ENCODE peak calls at places on chromosomes 4 and X, in ten cellular contexts. S is pancreas, O is neuronal stem cell, Q is right atrium auricular region, N is SJSA1, U is PC-3, W is IMR-90, M is left ventricle myocardium inferior, Z is cardiac muscle cell, L is stomach. J is an unnamed sample. For H3K27me3 and H3K9me3, the result is how much of the 10 kb centered on the place peaks cover.

GRCh38 chrX:85627363-85627762 is 247.9 kb upstream of the POF1B start:
- DNase-seq in S (no peak), O (no peak), Q (no peak), N (no peak), U (peak), W (peak), M (no peak), Z (no peak), L (no peak), J (no peak)

GRCh38 chr4:5785806-5786680 is 75.0 kb downstream of the EVC start:
- DNase-seq in S (no peak), O (no peak), Q (peak), N (no peak), U (peak), W (peak), M (no peak), Z (peak), L (no peak), J (peak)

GRCh38 chrX:94600077-94600476 is 926.1 kb downstream of the FAM133A start:
- DNase-seq in S (no peak), O (no peak), Q (no peak), N (no peak), U (no peak), W (no peak), M (no peak), Z (no peak), L (no peak), J (no peak)

GRCh38 chrX:74458738-74459137 is 37.4 kb downstream of the SLC16A2 start:
- DNase-seq in S (no peak), O (no peak), Q (no peak), N (peak), U (peak), W (peak), M (no peak), Z (peak), L (no peak), J (no peak)

GRCh38 chr4:108008721-108009120 is 19.0 kb downstream of the HADH start:
- DNase-seq in S (no peak), O (no peak), Q (no peak), N (no peak), U (peak), W (peak), M (no peak), Z (no peak), L (no peak), J (no peak)

GRCh38 chrX:135454816-135455215 is 33.1 kb downstream of the SMIM10L2A start:
- DNase-seq in S (no peak), O (no peak), Q (no peak), N (no peak), U (no peak), W (no peak), M (no peak), Z (peak), L (no peak), J (no peak)

GRCh38 chrX:151776936-151777335 is 42.4 kb downstream of the CNGA2 start:
- DNase-seq in S (no peak), O (no peak), Q (peak), N (no peak), U (no peak), W (no peak), M (no peak), Z (no peak), L (no peak), J (no peak)

GRCh38 chrX:47514553-47515235 is 31.7 kb upstream of the ZNF41 start:
- DNase-seq in S (no peak), O (no peak), Q (no peak), N (no peak), U (peak), W (peak), M (no peak), Z (peak), L (no peak), J (no peak)

GRCh38 chrX:48961585-48962091 is 4.2 kb upstream of the OTUD5 start:
- DNase-seq in S (no peak), O (no peak), Q (peak), N (no peak), U (no peak), W (peak), M (no peak), Z (peak), L (no peak), J (no peak)

GRCh38 chr4:7045553-7045952 is 2.4 kb downstream of the TADA2B start:
- DNase-seq in S (no peak), O (no peak), Q (no peak), N (no peak), U (no peak), W (no peak), M (no peak), Z (no peak), L (no peak), J (no peak)

GRCh38 chrX:110989447-110989846 is 106.5 kb upstream of the PAK3 start:
- DNase-seq in S (no peak), O (no peak), Q (no peak), N (no peak), U (no peak), W (no peak), M (no peak), Z (no peak), L (no peak), J (no peak)

GRCh38 chr4:56506110-56506705 is 617 bp downstream of the ARL9 start:
- DNase-seq in S (no peak), O (peak), Q (no peak), N (peak), U (no peak), W (no peak), M (no peak), Z (peak), L (no peak), J (no peak)

GRCh38 chr4:182067828-182068227 is 175.4 kb upstream of the TENM3 start:
- DNase-seq in S (no peak), O (no peak), Q (no peak), N (no peak), U (no peak), W (no peak), M (no peak), Z (no peak), L (no peak), J (no peak)

GRCh38 chrX:97074400-97074799 is 190.7 kb downstream of the RPA4 start:
- DNase-seq in S (no peak), O (no peak), Q (no peak), N (no peak), U (peak), W (peak), M (no peak), Z (no peak), L (no peak), J (no peak)

GRCh38 chr4:16439003-16439402 is 212.7 kb upstream of the TAPT1 start:
- DNase-seq in S (no peak), O (no peak), Q (no peak), N (no peak), U (no peak), W (peak), M (no peak), Z (no peak), L (no peak), J (no peak)

GRCh38 chr4:53644607-53645006 is 53.3 kb upstream of the LNX1 start:
- DNase-seq in S (peak), O (no peak), Q (no peak), N (no peak), U (peak), W (no peak), M (no peak), Z (no peak), L (peak), J (no peak)

GRCh38 chrX:20382518-20383291 is 116.0 kb upstream of the RPS6KA3 start:
- DNase-seq in S (no peak), O (no peak), Q (no peak), N (no peak), U (peak), W (no peak), M (no peak), Z (no peak), L (no peak), J (no peak)

GRCh38 chr4:62193726-62194125 is 993.6 kb downstream of the ADGRL3 start:
- DNase-seq in S (no peak), O (no peak), Q (no peak), N (no peak), U (no peak), W (no peak), M (no peak), Z (no peak), L (no peak), J (no peak)

GRCh38 chrX:128020701-128021100 is 31.5 kb downstream of the ACTRT1 start:
- DNase-seq in S (no peak), O (no peak), Q (no peak), N (no peak), U (peak), W (peak), M (no peak), Z (peak), L (no peak), J (no peak)
- H3K27me3 ChIP-seq in S (under half), O (under half), Q (under half), N (under half), U (under half), W (under half), M (under half), Z (under half), L (under half), J (under half)

DNA sequence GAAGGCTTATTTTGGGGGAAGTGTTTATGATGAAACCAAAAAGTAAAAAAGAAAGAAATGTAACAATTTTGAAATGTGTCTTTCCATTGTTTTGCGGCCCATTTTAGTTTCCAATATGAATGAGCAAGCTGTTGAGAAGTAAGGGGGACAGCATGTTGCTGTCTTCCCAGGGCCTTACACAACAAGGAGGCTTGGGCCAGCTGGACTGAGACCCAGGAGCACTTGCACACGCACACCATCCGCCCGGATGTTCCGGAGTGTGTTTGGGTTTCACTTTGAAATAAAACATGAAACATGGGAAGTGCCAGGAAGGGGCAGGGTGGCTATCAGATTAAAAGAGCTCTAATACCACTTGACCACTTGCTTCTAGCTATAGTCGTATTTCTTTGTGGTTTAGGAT is 144.3 kb downstream of the NHS start:
- DNase-seq in S (no peak), O (no peak), Q (peak), N (no peak), U (no peak), W (peak), M (peak), Z (peak), L (no peak), J (no peak)
- H3K4me3 ChIP-seq in S (no peak), O (no peak), Q (no peak), N (no peak), U (no peak), W (no peak), M (peak), Z (no peak), L (no peak), J (no peak)

DNA sequence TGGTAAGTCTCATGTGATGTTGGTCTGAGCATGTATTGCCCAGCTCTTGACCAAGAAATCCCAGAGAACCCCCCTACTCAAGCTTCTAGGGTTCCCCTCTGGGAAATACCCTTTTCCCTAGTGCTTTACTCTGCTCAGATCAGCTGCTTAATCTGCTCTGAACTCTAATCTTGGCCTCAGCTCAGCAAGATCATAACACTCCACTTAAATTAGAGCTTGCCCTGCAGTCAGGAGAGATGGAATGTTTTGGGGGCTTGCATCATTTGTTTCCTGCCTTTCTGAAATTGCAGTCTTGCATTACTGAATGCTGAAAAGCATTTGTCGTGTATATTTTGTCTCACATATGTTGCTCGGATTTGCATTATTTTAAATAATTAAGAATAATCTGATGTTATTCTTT is 1153.6 kb downstream of the FSTL5 start:
- DNase-seq in S (no peak), O (no peak), Q (no peak), N (no peak), U (no peak), W (no peak), M (no peak), Z (no peak), L (no peak), J (no peak)
- H3K9me3 ChIP-seq in S (under half), O (under half), Q (under half), N (under half), U (under half), W (under half), M (under half), Z (under half), L (under half), J (under half)

GRCh38 chr4:10461850-10462400 is 4.7 kb upstream of the ZNF518B start:
- DNase-seq in S (no peak), O (no peak), Q (no peak), N (no peak), U (no peak), W (no peak), M (no peak), Z (no peak), L (no peak), J (no peak)
- H3K27me3 ChIP-seq in S (under half), O (under half), Q (under half), N (under half), U (under half), W (under half), M (half or more), Z (under half), L (under half), J (under half)

GRCh38 chr4:75248770-75249467 is 265.3 kb downstream of the RCHY1 start:
- DNase-seq in S (no peak), O (no peak), Q (no peak), N (no peak), U (peak), W (no peak), M (no peak), Z (peak), L (no peak), J (no peak)

GRCh38 chr4:75251547-75251946 is 262.7 kb downstream of the RCHY1 start:
- DNase-seq in S (no peak), O (no peak), Q (no peak), N (no peak), U (no peak), W (no peak), M (no peak), Z (no peak), L (no peak), J (no peak)

GRCh38 chr4:75249739-75250138 is 264.5 kb downstream of the RCHY1 start:
- DNase-seq in S (no peak), O (no peak), Q (no peak), N (no peak), U (no peak), W (no peak), M (no peak), Z (no peak), L (no peak), J (no peak)

GRCh38 chr4:75255261-75255660 is 258.9 kb downstream of the RCHY1 start:
- DNase-seq in S (no peak), O (no peak), Q (no peak), N (no peak), U (no peak), W (no peak), M (no peak), Z (no peak), L (no peak), J (no peak)

DNA sequence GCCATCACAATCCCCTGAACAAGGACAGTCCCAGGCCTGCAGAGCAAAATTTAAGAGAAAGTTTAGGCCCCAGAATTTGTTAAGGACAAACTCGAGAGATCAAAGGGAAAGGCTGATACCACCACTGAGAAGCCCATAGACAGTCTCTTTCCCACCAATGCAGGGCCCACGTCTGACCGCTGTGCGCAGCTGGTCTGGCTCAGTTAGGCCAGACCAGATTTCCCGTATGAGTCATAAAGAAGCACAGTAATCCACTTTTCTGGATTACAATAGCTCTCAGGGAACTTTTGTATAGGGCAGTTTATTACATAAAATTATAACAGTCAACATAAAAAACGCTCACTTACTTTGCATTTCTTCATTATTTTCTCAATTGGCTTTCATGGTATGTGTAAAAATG is 259.5 kb downstream of the RCHY1 start:
- DNase-seq in S (no peak), O (no peak), Q (no peak), N (no peak), U (no peak), W (no peak), M (no peak), Z (peak), L (no peak), J (no peak)
- H3K4me3 ChIP-seq in S (no peak), O (no peak), Q (no peak), N (no peak), U (no peak), W (no peak), M (no peak), Z (no peak), L (no peak), J (no peak)

DNA sequence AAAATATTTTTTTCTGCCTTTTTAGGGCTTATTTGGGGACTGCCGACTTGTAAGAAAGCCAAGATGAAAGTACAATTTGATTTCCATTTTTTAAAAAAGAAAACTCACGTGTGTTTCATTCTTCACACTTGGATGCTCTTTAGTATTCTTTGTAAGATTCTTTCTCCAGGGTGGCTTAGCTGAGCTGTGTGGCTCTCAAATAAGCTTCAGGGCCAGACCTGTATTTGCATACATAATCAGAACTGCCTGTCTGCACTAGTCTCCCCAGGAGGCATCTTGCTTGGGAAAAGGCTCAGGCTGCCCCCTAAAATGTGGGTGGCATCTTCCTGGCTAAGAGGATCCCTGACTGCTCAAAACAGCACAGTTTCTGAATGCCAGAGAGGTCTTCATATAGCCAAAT is 498.4 kb downstream of the MID1IP1 start:
- DNase-seq in S (no peak), O (no peak), Q (no peak), N (no peak), U (no peak), W (no peak), M (no peak), Z (no peak), L (no peak), J (no peak)
- H3K9me3 ChIP-seq in S (under half), O (under half), Q (under half), N (under half), U (under half), W (under half), M (under half), Z (under half), L (under half), J (under half)

DNA sequence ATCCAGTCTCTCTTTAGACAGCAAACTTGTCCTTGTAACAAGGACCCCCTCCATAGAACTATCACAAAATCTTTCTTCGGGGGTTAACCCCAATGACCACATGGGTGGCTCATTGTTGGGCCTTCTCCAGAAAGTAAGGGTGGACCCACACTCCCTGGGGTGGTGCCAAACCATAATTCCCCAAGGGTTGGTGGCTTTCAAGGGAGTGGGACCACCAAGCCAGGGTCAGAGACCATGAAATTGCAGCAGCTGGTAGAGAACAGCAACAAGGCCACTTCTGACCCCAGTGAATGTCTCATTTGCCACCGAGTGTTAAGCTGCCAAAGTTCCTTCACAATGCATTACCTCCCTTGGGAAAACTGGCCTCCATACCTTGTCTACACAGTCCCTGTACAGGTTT is 28.8 kb upstream of the ZDHHC9 start:
- DNase-seq in S (no peak), O (no peak), Q (no peak), N (no peak), U (no peak), W (no peak), M (no peak), Z (no peak), L (no peak), J (no peak)
- H3K27me3 ChIP-seq in S (under half), O (under half), Q (under half), N (under half), U (under half), W (under half), M (under half), Z (under half), L (under half), J (under half)

GRCh38 chr4:8198906-8199593 is at the start of gene SH3TC1:
- DNase-seq in S (peak), O (no peak), Q (peak), N (peak), U (peak), W (peak), M (peak), Z (peak), L (peak), J (peak)

GRCh38 chr4:8201341-8201781 is 2.3 kb downstream of the SH3TC1 start:
- DNase-seq in S (no peak), O (no peak), Q (no peak), N (no peak), U (no peak), W (no peak), M (peak), Z (peak), L (no peak), J (no peak)

GRCh38 chr4:8202108-8202507 is 3.0 kb downstream of the SH3TC1 start:
- DNase-seq in S (no peak), O (no peak), Q (no peak), N (no peak), U (no peak), W (no peak), M (no peak), Z (no peak), L (no peak), J (no peak)

GRCh38 chr4:8199594-8200301 is 658 bp downstream of the SH3TC1 start:
- DNase-seq in S (peak), O (no peak), Q (no peak), N (no peak), U (no peak), W (no peak), M (no peak), Z (no peak), L (peak), J (no peak)

DNA sequence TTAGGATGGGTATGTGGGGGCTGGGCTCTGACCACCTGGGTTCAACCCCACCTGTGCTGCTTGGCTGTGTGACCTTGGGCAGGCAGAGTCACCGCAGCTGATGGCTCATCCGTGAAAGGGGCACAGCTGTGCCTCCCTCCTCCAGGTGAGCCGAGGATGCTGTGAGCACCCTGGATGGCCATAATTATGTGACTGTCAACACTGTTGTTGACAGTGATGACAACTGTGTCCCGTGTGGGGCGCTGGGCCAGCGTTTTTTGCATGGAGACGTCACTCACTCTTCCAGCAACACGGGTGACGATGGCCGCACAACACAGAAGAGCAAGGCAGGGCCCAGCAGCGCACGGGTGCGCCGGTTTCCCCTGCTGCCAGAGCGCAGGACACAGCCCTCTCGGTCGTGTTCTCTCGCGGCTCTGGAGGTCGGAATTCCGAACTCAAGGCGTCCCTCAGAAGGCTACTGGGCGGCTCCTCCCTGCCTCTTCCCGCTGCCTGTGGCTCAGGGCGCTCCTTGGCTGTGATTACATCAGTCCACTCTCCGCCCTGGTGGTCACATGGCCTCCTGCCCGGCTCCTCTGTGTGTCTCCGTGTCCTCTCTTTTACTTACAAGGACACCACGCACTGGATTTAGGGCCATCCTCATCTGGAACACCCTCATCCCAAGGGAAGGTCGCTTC is 1.3 kb downstream of the SH3TC1 start:
- DNase-seq in S (no peak), O (no peak), Q (peak), N (no peak), U (no peak), W (peak), M (peak), Z (peak), L (peak), J (no peak)
- H3K4me3 ChIP-seq in S (peak), O (no peak), Q (peak), N (no peak), U (peak), W (no peak), M (peak), Z (no peak), L (peak), J (no peak)